ENCODE peak calls at places on chromosomes 12 and 14, in ten cellular contexts. R, N, S, F, G, J, B, L, D and K are unnamed samples.

GRCh38 chr12:3117144-3117581 is 40.0 kb downstream of the TSPAN9 start:
- DNase-seq in R (peak; percentile 75), N (peak; percentile 77), S (peak; percentile 96), F (no peak), G (no peak), J (no peak), B (peak; percentile 96), L (no peak), D (no peak), K (peak; percentile 88)

GRCh38 chr14:104326848-104327247 is 188.5 kb downstream of the KIF26A start:
- DNase-seq in R (no peak), N (no peak), S (no peak), F (no peak), G (no peak), J (no peak), B (no peak), L (no peak), D (no peak), K (no peak)

GRCh38 chr14:21440857-21441256 is 15.1 kb downstream of the CHD8 start:
- DNase-seq in R (no peak), N (no peak), S (no peak), F (no peak), G (no peak), J (no peak), B (no peak), L (no peak), D (no peak), K (no peak)

GRCh38 chr14:69318901-69319475 is 59.0 kb downstream of the GALNT16 start:
- DNase-seq in R (no peak), N (no peak), S (no peak), F (no peak), G (no peak), J (no peak), B (no peak), L (no peak), D (no peak), K (no peak)

GRCh38 chr12:48001426-48002178 is 2.7 kb downstream of the COL2A1 start:
- DNase-seq in R (peak; percentile 24), N (peak; percentile 75), S (peak; percentile 29), F (peak; percentile 35), G (no peak), J (no peak), B (peak; percentile 24), L (no peak), D (peak; percentile 83), K (peak; percentile 26)

GRCh38 chr12:46524778-46525177 is 152.2 kb upstream of the SLC38A2 start:
- DNase-seq in R (peak; percentile 95), N (peak; percentile 96), S (peak; percentile 55), F (peak; percentile 57), G (peak; percentile 98), J (no peak), B (peak; percentile 98), L (no peak), D (peak; percentile 95), K (peak; percentile 99)

GRCh38 chr12:82510386-82510785 is 152.1 kb downstream of the METTL25 start:
- DNase-seq in R (no peak), N (no peak), S (no peak), F (no peak), G (no peak), J (no peak), B (no peak), L (no peak), D (no peak), K (no peak)

GRCh38 chr12:76192416-76192815 is 107.9 kb upstream of the NAP1L1 start:
- DNase-seq in R (no peak), N (no peak), S (no peak), F (no peak), G (no peak), J (no peak), B (no peak), L (no peak), D (no peak), K (no peak)

GRCh38 chr14:55221968-55222367 is 30.6 kb upstream of the DLGAP5 start:
- DNase-seq in R (no peak), N (no peak), S (no peak), F (no peak), G (no peak), J (no peak), B (no peak), L (no peak), D (no peak), K (no peak)

GRCh38 chr12:108643941-108644742 is 10.4 kb upstream of the SELPLG start:
- DNase-seq in R (peak; percentile 54), N (no peak), S (peak; percentile 70), F (peak; percentile 22), G (peak; percentile 51), J (no peak), B (no peak), L (no peak), D (peak; percentile 74), K (peak; percentile 45)

GRCh38 chr12:2959194-2959507 is at the start of gene TEAD4:
- DNase-seq in R (peak; percentile 56), N (peak; percentile 91), S (peak; percentile 74), F (peak; percentile 81), G (peak; percentile 40), J (no peak), B (peak; percentile 79), L (no peak), D (peak; percentile 84), K (peak; percentile 52)

GRCh38 chr12:46661161-46661845 is 164.5 kb downstream of the SLC38A4 start:
- DNase-seq in R (peak; percentile 96), N (peak; percentile 89), S (peak; percentile 92), F (peak; percentile 29), G (no peak), J (peak; percentile 39), B (peak; percentile 96), L (no peak), D (no peak), K (peak; percentile 93)

GRCh38 chr12:25155031-25155576 is 39.9 kb downstream of the DNAI7 start:
- DNase-seq in R (peak; percentile 91), N (peak; percentile 72), S (peak; percentile 64), F (no peak), G (no peak), J (peak; percentile 70), B (peak; percentile 53), L (no peak), D (no peak), K (peak; percentile 49)

DNA sequence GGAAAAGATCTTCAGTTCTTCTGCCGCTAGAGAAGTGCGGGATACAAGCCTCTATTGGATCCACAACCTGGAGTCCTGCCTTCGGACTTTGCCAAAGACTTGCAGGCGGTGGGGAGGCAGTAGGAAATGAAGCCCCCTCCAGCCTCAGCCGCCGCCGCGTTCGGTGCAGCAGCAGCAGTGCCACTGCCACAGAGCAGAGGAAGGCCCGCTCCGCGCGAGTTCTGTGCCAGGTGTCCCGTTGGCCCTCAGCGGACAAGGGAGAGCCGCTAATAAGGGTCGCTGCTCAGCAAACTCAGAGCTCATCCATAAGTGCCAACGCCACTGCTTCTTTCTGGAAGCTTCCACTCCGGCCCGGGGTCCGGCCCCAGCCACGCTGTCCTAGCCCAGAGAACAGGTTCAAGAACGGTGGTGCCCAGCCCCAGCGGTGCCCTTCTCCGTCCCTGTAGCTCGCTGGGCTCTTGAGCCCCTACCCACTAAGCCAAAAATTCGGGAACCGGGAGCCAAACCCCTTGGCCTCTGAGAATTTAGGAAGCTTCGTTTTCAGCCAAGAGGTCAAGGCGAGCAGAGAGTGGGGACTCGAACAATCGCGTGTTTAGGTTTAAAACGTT is 6.4 kb downstream of the SIX1 start:
- DNase-seq in R (no peak), N (no peak), S (no peak), F (no peak), G (no peak), J (no peak), B (no peak), L (no peak), D (no peak), K (no peak)
- H3K4me3 ChIP-seq in R (peak overlapping the region; percentile 89), N (no peak overlapping the region), S (peak overlapping the region; percentile 12), F (no peak overlapping the region), G (no peak overlapping the region), J (no peak overlapping the region), B (no peak overlapping the region), L (no peak overlapping the region), D (no peak overlapping the region), K (no peak overlapping the region)

GRCh38 chr12:51579321-51579850 is 11.6 kb upstream of the SCN8A start:
- DNase-seq in R (no peak), N (no peak), S (no peak), F (no peak), G (no peak), J (no peak), B (no peak), L (no peak), D (no peak), K (no peak)
- H3K4me3 ChIP-seq in R (no peak overlapping the region), N (no peak overlapping the region), S (no peak overlapping the region), F (no peak overlapping the region), G (no peak overlapping the region), J (no peak overlapping the region), B (no peak overlapping the region), L (no peak overlapping the region), D (no peak overlapping the region), K (no peak overlapping the region)

DNA sequence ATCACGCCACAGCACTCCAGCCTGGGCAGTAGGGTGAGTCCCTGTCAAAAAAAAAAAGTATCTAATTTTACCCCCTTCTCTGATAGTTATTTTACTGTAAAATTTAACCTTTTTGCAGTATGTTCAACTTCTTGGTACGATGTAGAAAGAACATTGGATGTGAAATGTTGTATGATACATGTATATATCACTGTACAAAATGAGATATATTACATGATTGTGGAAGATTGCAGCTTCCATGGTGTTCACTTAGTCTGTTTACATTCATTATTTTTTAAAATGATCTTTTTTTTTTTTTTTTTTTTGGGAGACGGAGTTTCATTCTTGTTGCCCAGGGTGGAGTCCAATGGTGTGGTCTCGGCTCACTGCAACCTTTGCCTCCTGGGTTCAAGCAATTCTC is 9.0 kb downstream of the SP1 start:
- DNase-seq in R (no peak), N (no peak), S (no peak), F (no peak), G (no peak), J (no peak), B (no peak), L (no peak), D (no peak), K (no peak)
- H3K4me3 ChIP-seq in R (peak overlapping the region; percentile 39), N (no peak overlapping the region), S (no peak overlapping the region), F (no peak overlapping the region), G (peak overlapping the region; percentile 13), J (peak overlapping the region; percentile 56), B (peak overlapping the region; percentile 19), L (peak overlapping the region; percentile 26), D (peak overlapping the region; percentile 28), K (no peak overlapping the region)

GRCh38 chr12:27246141-27246540 is 2.1 kb downstream of the STK38L start:
- DNase-seq in R (no peak), N (no peak), S (no peak), F (no peak), G (no peak), J (no peak), B (no peak), L (no peak), D (no peak), K (no peak)

GRCh38 chr12:27244680-27245005 is 557 bp downstream of the STK38L start:
- DNase-seq in R (peak; percentile 65), N (peak; percentile 70), S (peak; percentile 38), F (no peak), G (no peak), J (no peak), B (peak; percentile 61), L (no peak), D (no peak), K (peak; percentile 68)

GRCh38 chr12:27243804-27244679 is at the start of gene STK38L:
- DNase-seq in R (peak; percentile 97), N (peak; percentile 98), S (peak; percentile 95), F (peak; percentile 98), G (peak; percentile 95), J (peak; percentile 94), B (peak; percentile 98), L (peak; percentile 78), D (peak; percentile 99), K (peak; percentile 95)

GRCh38 chr12:27245039-27245438 is 953 bp downstream of the STK38L start:
- DNase-seq in R (no peak), N (peak; percentile 11), S (peak; percentile 47), F (no peak), G (no peak), J (no peak), B (no peak), L (no peak), D (no peak), K (no peak)

GRCh38 chr12:27246774-27247173 is 2.7 kb downstream of the STK38L start:
- DNase-seq in R (no peak), N (no peak), S (peak; percentile 33), F (no peak), G (no peak), J (no peak), B (peak; percentile 12), L (no peak), D (no peak), K (no peak)
- H3K4me3 ChIP-seq in R (peak overlapping the region; percentile 26), N (no peak overlapping the region), S (peak overlapping the region; percentile 29), F (no peak overlapping the region), G (no peak overlapping the region), J (no peak overlapping the region), B (peak overlapping the region; percentile 86), L (peak overlapping the region; percentile 84), D (peak overlapping the region; percentile 81), K (no peak overlapping the region)